ENCODE peak calls at places on chromosomes 16 and 17, in eight cellular contexts. I is stomach, Y is BE2C, C is pancreas, O is sigmoid colon, L is heart left ventricle, M is lung, W is heart right ventricle. H is an unnamed sample.

GRCh38 chr17:56595831-56596740 is 2.6 kb downstream of the NOG start:
- DNase-seq in I (no peak), Y (no peak), C (no peak), O (no peak), L (no peak), M (no peak), W (no peak), H (no peak)

GRCh38 chr17:72719582-72720493 is 372.6 kb downstream of the SLC39A11 start:
- DNase-seq in I (no peak), Y (no peak), C (no peak), O (no peak), L (no peak), M (no peak), W (no peak), H (peak; percentile 72)

GRCh38 chr16:83619381-83620150 is 188.2 kb upstream of the HSBP1 start:
- DNase-seq in I (no peak), Y (no peak), C (no peak), O (no peak), L (no peak), M (no peak), W (no peak), H (no peak)

GRCh38 chr17:7889166-7889584 is 586 bp downstream of the CHD3 start:
- DNase-seq in I (peak; percentile 99), Y (peak; percentile 95), C (peak; percentile 99), O (peak; percentile 99), L (peak; percentile 96), M (peak; percentile 98), W (peak; percentile 98), H (peak; percentile 97)

GRCh38 chr17:80251966-80252365 is 8.7 kb upstream of the RNF213 start:
- DNase-seq in I (no peak), Y (no peak), C (no peak), O (no peak), L (no peak), M (no peak), W (no peak), H (no peak)

GRCh38 chr17:81648707-81649085 is 7.6 kb downstream of the PDE6G start:
- DNase-seq in I (no peak), Y (no peak), C (no peak), O (no peak), L (no peak), M (no peak), W (no peak), H (no peak)

GRCh38 chr17:81902653-81903414 is 796 bp downstream of the NPB start:
- DNase-seq in I (no peak), Y (no peak), C (no peak), O (no peak), L (no peak), M (no peak), W (no peak), H (no peak)

GRCh38 chr16:676565-677297 is 1.3 kb downstream of the RHBDL1 start:
- DNase-seq in I (peak; percentile 83), Y (no peak), C (peak; percentile 33), O (no peak), L (no peak), M (peak; percentile 76), W (no peak), H (no peak)

GRCh38 chr16:60107467-60107866 is 1373.4 kb upstream of the GOT2 start:
- DNase-seq in I (no peak), Y (no peak), C (no peak), O (no peak), L (no peak), M (no peak), W (no peak), H (peak; percentile 0)

GRCh38 chr17:56185491-56185890 is 32.2 kb downstream of the ANKFN1 start:
- DNase-seq in I (no peak), Y (no peak), C (no peak), O (no peak), L (no peak), M (no peak), W (no peak), H (no peak)

GRCh38 chr17:32993977-32994376 is 2.3 kb downstream of the SPACA3 start:
- DNase-seq in I (no peak), Y (no peak), C (no peak), O (no peak), L (no peak), M (no peak), W (no peak), H (no peak)

GRCh38 chr16:77234611-77235010 is 35.4 kb downstream of the SYCE1L start:
- DNase-seq in I (no peak), Y (no peak), C (no peak), O (no peak), L (no peak), M (no peak), W (no peak), H (no peak)

GRCh38 chr16:27450836-27451341 is 48.9 kb downstream of the IL21R start:
- DNase-seq in I (no peak), Y (no peak), C (no peak), O (no peak), L (no peak), M (no peak), W (no peak), H (peak; percentile 22)

GRCh38 chr16:11632455-11632921 is 35.8 kb upstream of the SNN start:
- DNase-seq in I (no peak), Y (no peak), C (peak; percentile 43), O (peak; percentile 80), L (peak; percentile 68), M (no peak), W (peak; percentile 47), H (peak; percentile 31)

GRCh38 chr17:61158372-61158771 is 241.3 kb upstream of the TBX2 start:
- DNase-seq in I (no peak), Y (no peak), C (no peak), O (no peak), L (no peak), M (no peak), W (no peak), H (no peak)

GRCh38 chr16:72434159-72434558 is 262.2 kb upstream of the PMFBP1 start:
- DNase-seq in I (no peak), Y (no peak), C (no peak), O (no peak), L (no peak), M (no peak), W (no peak), H (peak; percentile 48)

GRCh38 chr17:78974635-78975591 is 4.8 kb downstream of the LGALS3BP start:
- DNase-seq in I (peak; percentile 73), Y (peak; percentile 52), C (peak; percentile 77), O (peak; percentile 93), L (peak; percentile 55), M (peak; percentile 83), W (peak; percentile 59), H (peak; percentile 32)

GRCh38 chr17:7841622-7842379 is 7.8 kb downstream of the KDM6B start:
- DNase-seq in I (peak; percentile 91), Y (peak; percentile 89), C (peak; percentile 94), O (peak; percentile 97), L (peak; percentile 94), M (peak; percentile 94), W (peak; percentile 92), H (peak; percentile 99)

GRCh38 chr16:8777217-8777616 is 20.2 kb downstream of the TMEM186 start:
- DNase-seq in I (no peak), Y (no peak), C (no peak), O (no peak), L (no peak), M (no peak), W (no peak), H (no peak)

GRCh38 chr17:39737761-39738567 is at the start of gene GRB7:
- DNase-seq in I (peak; percentile 94), Y (no peak), C (peak; percentile 91), O (no peak), L (no peak), M (peak; percentile 81), W (no peak), H (no peak)

GRCh38 chr17:9004132-9004960 is 17.0 kb upstream of the NTN1 start:
- DNase-seq in I (no peak), Y (no peak), C (no peak), O (no peak), L (no peak), M (no peak), W (no peak), H (no peak)
- H3K4me3 ChIP-seq in I (peak overlapping the region; percentile 52), Y (no peak overlapping the region), C (peak overlapping the region; percentile 43), O (peak overlapping the region; percentile 61), L (peak overlapping the region; percentile 57), M (no peak overlapping the region), W (no peak overlapping the region), H (peak overlapping the region; percentile 9)

DNA sequence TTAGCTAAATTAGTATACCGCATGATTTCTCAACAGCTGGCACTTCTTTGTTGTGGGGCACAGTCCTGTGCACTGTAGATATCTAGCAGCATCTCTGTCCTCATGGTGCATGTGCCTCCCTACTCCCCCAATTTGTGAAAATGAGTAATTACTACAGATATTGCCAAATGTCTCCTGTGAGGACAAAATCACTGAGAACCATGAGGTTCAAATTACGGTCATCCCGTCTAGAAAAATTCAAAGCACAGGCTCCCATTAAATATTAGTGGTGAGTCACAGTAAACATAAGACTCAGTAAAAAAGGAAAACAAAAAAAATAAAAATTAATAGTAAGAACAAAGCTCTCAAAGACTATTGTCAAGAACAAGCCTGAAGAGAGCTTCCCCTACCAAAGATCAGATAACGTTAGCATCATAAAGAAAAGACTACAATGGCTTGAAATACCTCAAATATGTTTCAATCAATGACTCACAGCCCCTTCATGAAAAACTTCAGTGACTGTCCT is 57.8 kb downstream of the STH start:
- DNase-seq in I (no peak), Y (no peak), C (no peak), O (no peak), L (no peak), M (no peak), W (no peak), H (no peak)
- H3K36me3 ChIP-seq in I (no peaks in the 10 kb centered on the region), Y (peaks cover 32% of the 10 kb centered on the region), C (no peaks in the 10 kb centered on the region), O (no peaks in the 10 kb centered on the region), L (peaks cover 8% of the 10 kb centered on the region), M (peaks cover 6% of the 10 kb centered on the region), W (peaks cover 41% of the 10 kb centered on the region), H (peaks cover 2% of the 10 kb centered on the region)

DNA sequence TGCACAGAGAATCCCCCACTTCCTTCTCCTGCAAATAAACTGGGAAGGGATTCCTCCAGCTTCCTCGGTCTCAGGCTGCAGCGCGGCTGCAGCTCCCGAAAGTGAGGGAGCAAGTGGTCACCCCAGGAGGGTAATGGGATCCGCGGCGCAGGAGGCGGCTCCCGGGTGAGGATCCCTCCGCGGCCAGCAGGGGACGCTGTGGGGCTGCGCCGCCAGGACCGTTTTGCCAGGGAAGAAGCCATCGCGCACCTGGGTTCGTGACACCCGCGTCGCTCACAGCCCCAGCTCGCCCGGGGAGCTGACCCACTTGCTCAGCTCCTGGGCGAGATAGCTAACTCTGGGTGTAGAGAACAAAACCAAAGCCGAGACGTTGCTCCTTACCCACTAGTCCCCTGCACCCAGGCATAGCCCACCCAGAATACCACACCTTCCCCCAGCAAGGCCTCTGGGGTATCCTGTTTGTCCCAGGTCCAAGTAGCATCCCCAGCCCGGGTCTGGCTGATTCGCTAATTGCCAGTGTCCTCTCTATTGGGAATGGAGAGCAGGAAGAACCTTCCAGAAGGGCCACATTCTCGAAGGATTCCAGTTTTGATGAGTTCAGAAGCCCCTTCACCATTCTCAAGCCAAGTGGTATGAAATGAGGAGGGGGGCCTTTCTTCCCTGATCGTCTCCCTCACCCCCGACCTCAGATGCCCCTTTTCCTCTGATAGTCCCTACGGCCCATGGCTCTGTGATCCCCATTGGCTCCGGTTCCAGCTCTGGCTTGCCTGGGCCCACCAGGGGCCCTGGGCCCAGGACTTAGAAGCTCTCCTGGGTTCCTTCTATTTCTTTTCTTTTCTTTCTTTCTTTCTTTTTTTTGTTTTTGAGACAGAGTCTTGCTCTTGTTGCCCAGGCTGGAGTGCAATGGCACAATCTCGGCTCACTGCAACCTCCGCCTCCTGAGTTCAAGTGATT is 14.1 kb downstream of the CYGB start:
- DNase-seq in I (peak; percentile 83), Y (peak; percentile 82), C (peak; percentile 80), O (peak; percentile 85), L (peak; percentile 77), M (peak; percentile 82), W (peak; percentile 81), H (peak; percentile 78)
- TF ChIP-seq CTCF in I (peak; percentile 98), Y (peak; percentile 96), C (peak; percentile 99), O (peak; percentile 96), L (peak; percentile 100), M (peak; percentile 98), W (peak; percentile 97), H (peak; percentile 97)

GRCh38 chr16:18799500-18799899 is 1.8 kb downstream of the ARL6IP1 start:
- DNase-seq in I (no peak), Y (no peak), C (no peak), O (no peak), L (no peak), M (no peak), W (no peak), H (no peak)
- H3K4me3 ChIP-seq in I (peak overlapping the region; percentile 84), Y (peak overlapping the region; percentile 88), C (peak overlapping the region; percentile 73), O (no peak overlapping the region), L (peak overlapping the region; percentile 91), M (no peak overlapping the region), W (no peak overlapping the region), H (peak overlapping the region; percentile 88)